ENCODE peak calls at places on chromosome 16, in four cellular contexts. E is sigmoid colon, L is upper lobe of left lung, S is K562. N is an unnamed sample.

GRCh38 chr16:29809850-29810698 is 1.9 kb upstream of the PRRT2 start:
- DNase-seq in L (peak; percentile 86), S (no peak), E (no peak), N (no peak)

GRCh38 chr16:50267651-50268050 is 1.3 kb downstream of the ADCY7 start:
- DNase-seq in L (no peak), E (peak; percentile 49), S (no peak), N (no peak)

GRCh38 chr16:67255553-67256030 is 6.8 kb downstream of the SLC9A5 start:
- DNase-seq in S (no peak), L (no peak), E (peak; percentile 59), N (no peak)

GRCh38 chr16:49619811-49620157 is 236.1 kb downstream of the ZNF423 start:
- DNase-seq in E (peak; percentile 50), L (no peak), S (no peak), N (no peak)

GRCh38 chr16:89658221-89658879 is 714 bp downstream of the SPATA33 start:
- DNase-seq in L (peak; percentile 83), E (no peak), S (peak; percentile 46), N (no peak)

GRCh38 chr16:77899416-77899815 is 111.1 kb downstream of the VAT1L start:
- DNase-seq in S (no peak), L (no peak), E (no peak), N (no peak)

GRCh38 chr16:4572715-4573114 is 16.6 kb downstream of the C16orf96 start:
- DNase-seq in S (peak; percentile 13), E (peak; percentile 85), L (no peak), N (no peak)

GRCh38 chr16:4382795-4383357 is 11.2 kb downstream of the VASN start:
- DNase-seq in S (peak; percentile 10), L (peak; percentile 60), E (no peak), N (no peak)

GRCh38 chr16:23182675-23183485 is at the start of gene SCNN1G:
- DNase-seq in S (no peak), L (peak; percentile 87), E (no peak), N (no peak)

GRCh38 chr16:86893513-86893912 is 315.2 kb downstream of the FOXL1 start:
- DNase-seq in E (no peak), L (no peak), S (no peak), N (no peak)

GRCh38 chr16:2194852-2195315 is 1.5 kb downstream of the CASKIN1 start:
- DNase-seq in L (no peak), S (peak; percentile 45), E (no peak), N (no peak)

GRCh38 chr16:307691-308312 is 24.8 kb downstream of the PDIA2 start:
- DNase-seq in L (no peak), S (no peak), E (no peak), N (no peak)

GRCh38 chr16:1863681-1864460 is 8.1 kb downstream of the MEIOB start:
- DNase-seq in E (no peak), L (no peak), S (no peak), N (no peak)

GRCh38 chr16:89826531-89827382 is 1.5 kb upstream of the SPIRE2 start:
- DNase-seq in S (no peak), E (no peak), L (no peak), N (no peak)

GRCh38 chr16:66926171-66926570 is 836 bp upstream of the RRAD start:
- DNase-seq in S (no peak), E (peak; percentile 77), L (no peak), N (no peak)

GRCh38 chr16:70160821-70161220 is 12.8 kb upstream of the CLEC18C start:
- DNase-seq in L (no peak), S (peak; percentile 7), E (no peak), N (peak; percentile 92)

GRCh38 chr16:67428146-67428731 is 2.7 kb upstream of the HSD11B2 start:
- DNase-seq in L (no peak), S (peak; percentile 80), E (peak; percentile 87), N (no peak)

GRCh38 chr16:59067207-59067606 is 333.1 kb upstream of the GOT2 start:
- DNase-seq in L (no peak), E (no peak), S (no peak), N (no peak)

GRCh38 chr16:716250-716607 is 1.3 kb downstream of the METRN start:
- DNase-seq in S (peak; percentile 42), L (peak; percentile 68), E (no peak), N (no peak)

GRCh38 chr16:11414815-11415775 is 69.8 kb downstream of the RMI2 start:
- DNase-seq in L (no peak), E (no peak), S (no peak), N (no peak)

GRCh38 chr16:53091508-53092211 is 36.9 kb downstream of the CHD9 start:
- DNase-seq in L (peak; percentile 7), S (no peak), E (peak; percentile 85), N (no peak)

GRCh38 chr16:8959921-8960787 is 3.6 kb downstream of the USP7 start:
- DNase-seq in E (no peak), L (no peak), S (no peak), N (no peak)

GRCh38 chr16:15548482-15548891 is 94.5 kb downstream of the MARF1 start:
- DNase-seq in S (no peak), E (no peak), L (no peak), N (no peak)

GRCh38 chr16:80440691-80441090 is 100.1 kb upstream of the DYNLRB2 start:
- DNase-seq in E (no peak), L (no peak), S (no peak), N (no peak)

GRCh38 chr16:77898671-77899211 is 110.4 kb downstream of the VAT1L start:
- DNase-seq in L (no peak), S (no peak), E (no peak), N (no peak)

GRCh38 chr16:80058236-80058635 is 457.7 kb upstream of the MAF start:
- DNase-seq in L (no peak), E (peak; percentile 89), S (no peak), N (no peak)

GRCh38 chr16:48596326-48596725 is 13.7 kb downstream of the N4BP1 start:
- DNase-seq in S (no peak), E (no peak), L (no peak), N (no peak)

GRCh38 chr16:27556471-27556870 is 6.5 kb downstream of the KATNIP start:
- DNase-seq in L (no peak), E (no peak), S (no peak), N (no peak)

GRCh38 chr16:9138731-9139501 is 47.5 kb downstream of the HAPSTR1 start:
- DNase-seq in S (peak; percentile 75), L (peak; percentile 44), E (peak; percentile 78), N (no peak)

GRCh38 chr16:4734730-4735575 is 616 bp downstream of the DNAAF8 start:
- DNase-seq in S (peak; percentile 94), L (peak; percentile 98), E (peak; percentile 94), N (peak; percentile 96)

GRCh38 chr16:1791943-1792812 is 1.3 kb downstream of the IGFALS start:
- DNase-seq in S (no peak), L (peak; percentile 76), E (peak; percentile 61), N (no peak)

GRCh38 chr16:85825326-85825725 is 25.8 kb downstream of the COX4I1 start:
- DNase-seq in S (no peak), L (no peak), E (no peak), N (no peak)

GRCh38 chr16:85821441-85821901 is 22.0 kb downstream of the COX4I1 start:
- DNase-seq in S (peak; percentile 88), L (peak; percentile 96), E (peak; percentile 89), N (peak; percentile 95)

GRCh38 chr16:85822145-85822544 is 22.6 kb downstream of the COX4I1 start:
- DNase-seq in S (no peak), E (peak; percentile 49), L (peak; percentile 70), N (no peak)

GRCh38 chr16:85824161-85825135 is 25.0 kb downstream of the COX4I1 start:
- DNase-seq in E (no peak), S (no peak), L (no peak), N (no peak)

DNA sequence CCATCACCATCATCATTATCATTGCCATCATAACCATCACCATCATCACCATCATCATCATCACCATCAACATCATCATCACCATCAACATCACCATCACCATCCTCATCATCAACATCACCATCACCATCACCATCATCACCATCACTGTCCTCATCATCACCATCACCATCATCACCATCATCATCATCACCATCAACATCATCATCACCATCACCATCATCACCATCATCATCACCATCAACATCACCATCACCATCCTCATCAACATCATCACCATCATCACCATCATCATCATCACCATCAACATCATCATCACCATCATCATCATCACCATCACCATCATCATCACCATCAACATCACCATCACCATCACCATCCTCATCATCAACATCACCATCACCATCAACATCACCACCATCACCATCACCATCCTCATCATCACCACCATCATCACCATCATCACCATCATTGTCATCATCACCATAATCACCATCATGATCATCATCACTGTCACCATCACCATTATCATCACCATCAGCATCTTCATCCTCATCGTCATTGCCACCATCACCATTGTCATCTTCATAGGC is 23.9 kb downstream of the COX4I1 start:
- DNase-seq in S (no peak), L (no peak), E (no peak), N (no peak)
- TF ChIP-seq POLR2AphosphoS5 in S (no peak), L (no peak), E (no peak), N (no peak)

GRCh38 chr16:55364811-55365210 is 40.8 kb downstream of the IRX6 start:
- DNase-seq in E (no peak), L (no peak), S (no peak), N (peak; percentile 60)

GRCh38 chr16:55357241-55357640 is 33.2 kb downstream of the IRX6 start:
- DNase-seq in S (no peak), E (no peak), L (no peak), N (no peak)

GRCh38 chr16:55359946-55360345 is 35.9 kb downstream of the IRX6 start:
- DNase-seq in L (no peak), E (no peak), S (no peak), N (no peak)
- H3K27ac ChIP-seq in L (no peak overlapping the region), E (no peak overlapping the region), S (no peak overlapping the region), N (no peak overlapping the region)

DNA sequence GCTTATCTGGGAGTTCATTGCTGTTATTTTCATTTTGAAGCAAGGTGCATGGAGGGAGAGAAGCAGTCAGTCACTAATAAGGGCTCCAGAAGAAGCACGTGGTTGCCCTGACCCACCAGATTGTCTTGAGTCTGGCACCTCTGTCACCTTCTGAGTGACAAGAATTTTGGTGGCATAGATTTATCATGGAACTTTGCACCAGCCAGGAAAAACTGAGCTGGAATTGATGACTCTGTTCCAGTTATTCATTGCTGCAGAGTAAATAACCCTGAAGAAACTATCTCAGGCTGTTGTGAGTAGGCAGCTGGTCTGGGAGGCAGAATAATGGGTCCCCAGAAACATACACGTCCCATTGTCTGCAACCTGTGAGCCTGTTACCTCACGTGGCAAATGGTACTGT is 44.8 kb downstream of the HSD17B2 start:
- DNase-seq in L (no peak), S (no peak), E (no peak), N (no peak)
- TF ChIP-seq POLR2AphosphoS5 in L (no peak), S (no peak), E (no peak), N (no peak)

DNA sequence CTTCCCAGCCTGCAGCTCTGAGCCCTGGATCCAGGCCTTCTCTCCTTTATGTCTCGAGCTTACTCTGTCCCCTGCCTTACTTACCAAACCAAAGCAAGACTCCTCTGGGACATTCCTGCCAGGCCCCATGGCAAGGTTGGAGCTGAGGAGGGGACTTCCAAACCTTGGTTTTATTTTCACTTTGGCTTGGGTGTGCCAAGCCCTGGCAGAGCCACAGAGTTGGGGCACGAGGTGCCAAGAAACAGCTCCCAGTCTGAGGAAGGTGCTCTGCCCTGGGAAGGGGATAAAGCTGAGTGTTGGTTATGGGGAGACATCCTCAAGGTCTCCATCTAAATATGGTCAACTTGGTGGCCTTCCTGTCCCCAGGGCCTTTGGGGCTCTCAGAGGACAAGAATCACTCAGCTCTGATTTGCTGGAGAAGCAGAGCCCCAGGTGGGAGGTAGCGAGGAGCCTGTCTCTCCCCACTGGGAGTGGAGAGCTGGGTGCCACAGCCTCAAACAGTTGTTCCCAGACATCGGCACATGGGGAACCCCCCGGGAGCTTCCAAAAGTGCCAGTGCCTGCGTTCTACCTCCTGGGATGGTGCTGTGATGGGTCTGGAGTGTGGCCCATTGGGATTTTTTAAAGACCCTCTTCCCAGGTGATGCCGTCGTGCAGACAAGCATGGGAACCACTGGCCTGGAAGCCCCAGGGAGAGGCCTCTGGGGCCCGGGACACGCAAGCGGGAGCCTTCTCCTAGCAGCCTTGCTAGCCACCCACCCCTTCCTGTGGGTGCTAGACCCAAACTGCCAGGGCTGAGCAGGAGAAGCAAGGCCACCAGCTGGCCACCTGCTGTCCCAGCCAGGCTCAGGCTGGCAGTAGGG is 10.3 kb downstream of the NLRC5 start:
- DNase-seq in E (peak; percentile 47), S (no peak), L (peak; percentile 34), N (no peak)
- H3K27ac ChIP-seq in E (no peak overlapping the region), S (no peak overlapping the region), L (peak overlapping the region; percentile 67), N (peak overlapping the region; percentile 70)

N was measured in esophagus muscularis mucosa.